ENCODE peak calls at places on chromosomes 7 and 10, in seven cellular contexts. V is GM23338, E is Panc1, K is HCT116, J is HepG2, F is SK-N-SH, W is GM12878. T is an unnamed sample.

GRCh38 chr10:62244785-62245595 is 23.7 kb downstream of the RTKN2 start:
- DNase-seq in V (peak; percentile 70), E (no peak), K (peak; percentile 53), J (peak; percentile 67), F (peak; percentile 30), W (peak; percentile 75), T (peak; percentile 31)

GRCh38 chr10:20616918-20617801 is 280.0 kb downstream of the NEBL start:
- DNase-seq in V (no peak), E (no peak), K (no peak), J (no peak), F (no peak), W (no peak), T (peak; percentile 65)

GRCh38 chr10:96338279-96338925 is 20.4 kb downstream of the OPALIN start:
- DNase-seq in V (no peak), E (no peak), K (no peak), J (no peak), F (no peak), W (no peak), T (no peak)

GRCh38 chr7:47195641-47196040 is 386.3 kb downstream of the TNS3 start:
- DNase-seq in V (peak; percentile 80), E (no peak), K (peak; percentile 21), J (no peak), F (peak; percentile 34), W (no peak), T (no peak)

GRCh38 chr10:29140991-29141390 is 147.9 kb upstream of the LYZL1 start:
- DNase-seq in V (peak; percentile 15), E (no peak), K (no peak), J (no peak), F (no peak), W (no peak), T (no peak)

GRCh38 chr7:147650991-147651390 is 939.6 kb upstream of the C7orf33 start:
- DNase-seq in V (no peak), E (no peak), K (no peak), J (no peak), F (no peak), W (no peak), T (no peak)

GRCh38 chr10:99612167-99612831 is 7.9 kb downstream of the SLC25A28 start:
- DNase-seq in V (peak; percentile 82), E (peak; percentile 48), K (peak; percentile 59), J (peak; percentile 63), F (peak; percentile 77), W (no peak), T (no peak)

GRCh38 chr7:25216837-25217236 is 11.4 kb downstream of the NPVF start:
- DNase-seq in V (peak; percentile 72), E (peak; percentile 35), K (peak; percentile 29), J (peak; percentile 39), F (peak; percentile 48), W (peak; percentile 11), T (no peak)

GRCh38 chr7:13279854-13280435 is 592.5 kb downstream of the ARL4A start:
- DNase-seq in V (peak; percentile 70), E (no peak), K (peak; percentile 15), J (peak; percentile 5), F (peak; percentile 23), W (no peak), T (no peak)

GRCh38 chr10:28668363-28669226 is 8.7 kb upstream of the BAMBI start:
- DNase-seq in V (peak; percentile 77), E (no peak), K (no peak), J (no peak), F (peak; percentile 88), W (no peak), T (no peak)

GRCh38 chr7:1240917-1241509 is 8.3 kb downstream of the UNCX start:
- DNase-seq in V (peak; percentile 79), E (no peak), K (no peak), J (no peak), F (no peak), W (no peak), T (no peak)

GRCh38 chr10:50361946-50362345 is 110.6 kb upstream of the ASAH2 start:
- DNase-seq in V (no peak), E (no peak), K (no peak), J (no peak), F (no peak), W (no peak), T (no peak)

GRCh38 chr7:20440472-20441105 is 109.9 kb downstream of the ITGB8 start:
- DNase-seq in V (peak; percentile 87), E (peak; percentile 10), K (peak; percentile 29), J (peak; percentile 4), F (no peak), W (no peak), T (peak; percentile 17)

GRCh38 chr7:20439384-20439783 is 108.7 kb downstream of the ITGB8 start:
- DNase-seq in V (no peak), E (no peak), K (no peak), J (no peak), F (no peak), W (no peak), T (no peak)

GRCh38 chr7:20438665-20439376 is 108.1 kb downstream of the ITGB8 start:
- DNase-seq in V (no peak), E (no peak), K (no peak), J (no peak), F (no peak), W (peak; percentile 71), T (no peak)

GRCh38 chr7:20439786-20440185 is 109.1 kb downstream of the ITGB8 start:
- DNase-seq in V (no peak), E (no peak), K (no peak), J (no peak), F (no peak), W (no peak), T (no peak)

DNA sequence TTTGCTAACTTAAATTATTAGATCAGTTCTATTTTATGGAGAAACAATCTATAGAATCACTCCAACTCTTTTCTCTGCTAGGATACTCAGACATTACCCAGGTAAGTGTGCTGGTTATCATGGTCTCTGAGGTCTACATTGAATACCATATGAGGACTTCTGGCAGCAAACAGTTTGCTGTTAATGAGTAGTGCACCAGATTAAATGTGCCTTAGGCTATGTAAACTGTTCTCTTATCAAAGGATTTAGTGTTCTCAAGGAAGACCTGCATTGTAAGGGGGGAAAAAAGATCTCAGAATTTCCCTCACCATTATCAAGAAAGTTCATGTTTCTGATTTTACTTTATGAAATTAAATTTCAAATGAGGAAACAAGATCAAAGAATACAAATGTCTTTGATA is 107.5 kb downstream of the ITGB8 start:
- DNase-seq in V (no peak), E (no peak), K (no peak), J (no peak), F (no peak), W (no peak), T (no peak)
- TF ChIP-seq POLR2AphosphoS5 in V (no peak), E (no peak), K (no peak), J (no peak), F (no peak), W (no peak), T (no peak)

GRCh38 chr10:71963756-71964668 is at the start of gene CHST3:
- DNase-seq in V (peak; percentile 68), E (no peak), K (no peak), J (no peak), F (peak; percentile 84), W (no peak), T (no peak)

GRCh38 chr10:71968553-71969474 is 4.6 kb downstream of the CHST3 start:
- DNase-seq in V (no peak), E (no peak), K (no peak), J (no peak), F (peak; percentile 47), W (no peak), T (no peak)

GRCh38 chr10:71964669-71965515 is 697 bp downstream of the CHST3 start:
- DNase-seq in V (peak; percentile 67), E (no peak), K (no peak), J (no peak), F (peak; percentile 80), W (no peak), T (no peak)

GRCh38 chr10:71965623-71966022 is 1.4 kb downstream of the CHST3 start:
- DNase-seq in V (no peak), E (no peak), K (no peak), J (no peak), F (peak; percentile 26), W (no peak), T (no peak)

GRCh38 chr10:71966046-71967004 is 2.1 kb downstream of the CHST3 start:
- DNase-seq in V (no peak), E (no peak), K (no peak), J (no peak), F (no peak), W (no peak), T (no peak)
- TF ChIP-seq REST in V (no peak), E (no peak), K (no peak), J (no peak), F (no peak), W (no peak), T (no peak)

GRCh38 chr10:91006752-91007346 is 86.0 kb upstream of the ANKRD1 start:
- DNase-seq in V (no peak), E (no peak), K (no peak), J (no peak), F (no peak), W (peak; percentile 96), T (no peak)

GRCh38 chr10:91007656-91008055 is 86.8 kb upstream of the ANKRD1 start:
- DNase-seq in V (no peak), E (no peak), K (no peak), J (no peak), F (no peak), W (no peak), T (no peak)

GRCh38 chr10:91009121-91009520 is 88.2 kb upstream of the ANKRD1 start:
- DNase-seq in V (no peak), E (no peak), K (no peak), J (no peak), F (no peak), W (no peak), T (no peak)

GRCh38 chr10:91010952-91011351 is 90.1 kb upstream of the ANKRD1 start:
- DNase-seq in V (no peak), E (no peak), K (no peak), J (no peak), F (no peak), W (no peak), T (no peak)

DNA sequence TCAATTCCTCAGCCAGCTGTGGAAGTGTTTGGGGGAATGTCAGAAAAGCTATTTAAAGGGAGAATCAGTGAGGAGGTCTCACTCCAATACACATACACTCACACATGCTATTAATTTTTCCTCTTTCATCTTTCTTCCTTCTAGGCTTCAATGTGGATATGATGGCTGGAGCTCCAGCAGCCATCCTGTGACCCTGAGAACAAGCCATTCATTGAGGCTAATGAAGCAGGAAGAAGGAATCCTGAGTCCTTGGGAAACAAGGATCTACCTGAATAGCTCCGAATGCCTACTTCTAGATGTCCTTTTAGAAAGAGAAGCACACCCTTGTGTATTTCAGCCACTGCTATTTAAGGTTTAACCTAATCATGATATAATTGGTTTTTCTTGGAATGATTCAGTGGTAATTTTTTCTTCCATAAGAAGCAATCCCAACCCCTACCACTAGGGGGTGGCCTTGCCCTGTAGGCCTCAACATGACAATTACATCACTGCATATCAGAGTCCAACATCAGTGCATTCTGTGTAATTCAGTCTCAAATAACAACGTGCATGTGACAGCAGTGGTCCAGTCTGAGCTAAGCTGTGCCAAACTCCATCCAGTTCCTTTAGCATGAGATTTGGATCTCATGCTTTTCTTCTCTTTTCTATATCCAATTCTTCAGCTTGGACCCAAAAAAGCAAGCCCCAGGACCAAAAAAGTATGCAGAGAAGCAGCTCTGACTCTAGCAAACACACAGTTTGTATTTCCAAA is 85.3 kb upstream of the ANKRD1 start:
- DNase-seq in V (peak; percentile 54), E (peak; percentile 41), K (peak; percentile 51), J (peak; percentile 71), F (peak; percentile 28), W (peak; percentile 80), T (peak; percentile 20)
- H3K27ac ChIP-seq in V (no peak overlapping the region), E (no peak overlapping the region), K (no peak overlapping the region), J (no peak overlapping the region), F (peak overlapping the region; percentile 55), W (peak overlapping the region; percentile 71), T (no peak overlapping the region)

GRCh38 chr7:31633454-31633853 is 53.6 kb upstream of the PPP1R17 start:
- DNase-seq in V (no peak), E (no peak), K (no peak), J (no peak), F (no peak), W (no peak), T (no peak)

GRCh38 chr7:31633894-31634494 is 53.0 kb upstream of the PPP1R17 start:
- DNase-seq in V (peak; percentile 86), E (peak; percentile 54), K (peak; percentile 34), J (peak; percentile 56), F (peak; percentile 41), W (no peak), T (no peak)
- TF ChIP-seq POLR2AphosphoS5 in V (no peak), E (no peak), K (no peak), J (no peak), F (no peak), W (no peak), T (no peak)